ENCODE peak calls at places on chromosomes 6 and 20, in ten cellular contexts. D, Q, K, X, W, L, U, F, N and S are unnamed samples.

GRCh38 chr6:22827760-22828159 is 258.4 kb downstream of the HDGFL1 start:
- DNase-seq in F (no peak), U (no peak), K (no peak), X (peak), L (no peak), Q (no peak), W (no peak), D (no peak), N (no peak), S (peak)

GRCh38 chr6:19851273-19852089 is 14.3 kb downstream of the ID4 start:
- DNase-seq in N (no peak), D (peak), U (peak), F (peak), Q (peak), L (peak), K (no peak), X (peak), W (no peak), S (peak)

GRCh38 chr6:157912326-157912725 is 69.3 kb upstream of the SYNJ2 start:
- DNase-seq in K (peak), W (no peak), L (peak), N (no peak), F (no peak), D (no peak), X (peak), U (peak), Q (peak), S (peak)

GRCh38 chr20:37396520-37397075 is 50.7 kb downstream of the SRC start:
- DNase-seq in W (no peak), N (no peak), L (no peak), X (no peak), K (no peak), F (no peak), Q (no peak), U (no peak), D (no peak), S (no peak)

GRCh38 chr6:130697661-130698535 is 129.3 kb upstream of the SMLR1 start:
- DNase-seq in Q (no peak), W (peak), F (peak), D (peak), K (no peak), L (peak), U (no peak), X (peak), N (peak), S (peak)

GRCh38 chr20:49593441-49594142 is 25.7 kb upstream of the PTGIS start:
- DNase-seq in W (no peak), K (no peak), U (no peak), L (no peak), Q (no peak), N (peak), F (no peak), D (no peak), X (no peak), S (no peak)

GRCh38 chr20:61991476-61991875 is 74.2 kb downstream of the TAF4 start:
- DNase-seq in N (no peak), D (no peak), W (no peak), L (no peak), U (no peak), K (no peak), Q (no peak), X (peak), F (no peak), S (no peak)

GRCh38 chr20:38032585-38033329 is 499 bp downstream of the TTI1 start:
- DNase-seq in K (no peak), F (no peak), W (peak), X (no peak), L (no peak), N (peak), U (no peak), D (no peak), Q (no peak), S (peak)

GRCh38 chr20:24781061-24781980 is 167.7 kb upstream of the CST7 start:
- DNase-seq in L (no peak), Q (no peak), K (peak), U (peak), X (peak), N (no peak), D (no peak), W (no peak), F (peak), S (no peak)

GRCh38 chr20:16537025-16537665 is 36.1 kb downstream of the KIF16B start:
- DNase-seq in Q (no peak), D (no peak), K (no peak), U (no peak), F (no peak), X (no peak), W (peak), L (no peak), N (no peak), S (no peak)

GRCh38 chr20:13857304-13857703 is 72.5 kb downstream of the NDUFAF5 start:
- DNase-seq in W (no peak), L (no peak), Q (no peak), U (no peak), K (no peak), F (no peak), N (no peak), X (no peak), D (no peak), S (no peak)

GRCh38 chr20:32670773-32671455 is 2.8 kb downstream of the C20orf203 start:
- DNase-seq in D (no peak), K (no peak), L (no peak), W (no peak), Q (no peak), N (no peak), F (peak), U (no peak), X (no peak), S (no peak)

GRCh38 chr6:7311920-7312615 is 931 bp downstream of the SSR1 start:
- DNase-seq in X (peak), D (no peak), F (peak), K (no peak), L (peak), W (no peak), N (no peak), Q (no peak), U (no peak), S (peak)

GRCh38 chr20:17533396-17533795 is 2.2 kb upstream of the BFSP1 start:
- DNase-seq in L (peak), D (no peak), N (no peak), X (peak), F (peak), U (no peak), Q (peak), K (no peak), W (no peak), S (peak)

GRCh38 chr6:144809120-144809519 is 524.0 kb downstream of the UTRN start:
- DNase-seq in L (no peak), K (no peak), U (no peak), W (no peak), N (no peak), D (peak), Q (no peak), F (no peak), X (no peak), S (peak)

GRCh38 chr20:46359233-46359751 is 47.1 kb downstream of the ELMO2 start:
- DNase-seq in Q (no peak), K (no peak), F (no peak), X (peak), L (no peak), W (no peak), N (no peak), U (no peak), D (no peak), S (no peak)

GRCh38 chr20:59829415-59830106 is 103.9 kb downstream of the SYCP2 start:
- DNase-seq in N (no peak), W (no peak), D (no peak), Q (no peak), U (no peak), F (no peak), L (no peak), X (no peak), K (no peak), S (no peak)

GRCh38 chr6:42520786-42521607 is 42.8 kb upstream of the UBR2 start:
- DNase-seq in X (peak), W (no peak), D (peak), K (no peak), U (no peak), Q (no peak), N (no peak), F (peak), L (no peak), S (peak)

GRCh38 chr6:149057464-149057840 is 260.1 kb upstream of the TAB2 start:
- DNase-seq in F (no peak), L (no peak), U (no peak), Q (no peak), N (no peak), X (no peak), D (no peak), K (no peak), W (no peak), S (no peak)

GRCh38 chr6:38035478-38035877 is 216.0 kb downstream of the ZFAND3 start:
- DNase-seq in X (no peak), K (no peak), N (no peak), D (no peak), U (no peak), W (no peak), Q (no peak), L (no peak), F (no peak), S (no peak)

GRCh38 chr6:13307508-13307995 is 20.8 kb downstream of the TBC1D7 start:
- DNase-seq in X (peak), U (no peak), F (no peak), Q (no peak), N (no peak), K (no peak), L (peak), D (no peak), W (no peak), S (peak)

GRCh38 chr6:999552-999951 is 306.6 kb upstream of the EXOC2 start:
- DNase-seq in D (no peak), Q (no peak), F (no peak), K (no peak), U (no peak), L (no peak), N (no peak), X (no peak), W (no peak), S (no peak)

GRCh38 chr6:44172759-44173500 is 14.3 kb downstream of the CAPN11 start:
- DNase-seq in L (peak), K (peak), X (peak), Q (peak), D (peak), U (peak), F (peak), N (peak), W (peak), S (peak)

GRCh38 chr6:161048636-161049035 is 57.1 kb downstream of the MAP3K4 start:
- DNase-seq in L (no peak), D (no peak), N (no peak), W (no peak), Q (peak), K (no peak), U (no peak), F (no peak), X (peak), S (peak)

GRCh38 chr20:13331536-13331935 is 110.5 kb downstream of the ISM1 start:
- DNase-seq in N (no peak), U (no peak), L (no peak), W (no peak), K (no peak), Q (no peak), X (peak), F (no peak), D (no peak), S (peak)

GRCh38 chr20:50645253-50646068 is 45.9 kb downstream of the RIPOR3 start:
- DNase-seq in L (peak), W (peak), D (peak), F (no peak), N (no peak), K (no peak), U (peak), X (peak), Q (peak), S (peak)

GRCh38 chr6:162705736-162706135 is 21.8 kb downstream of the PRKN start:
- DNase-seq in Q (no peak), N (no peak), F (no peak), X (no peak), D (no peak), U (peak), K (no peak), L (no peak), W (no peak), S (no peak)